ENCODE peak calls at places on chromosomes 3 and 15, in seven cellular contexts. One of them, this sample, is unnamed. For H3K36me3, the result is how much of the 10 kb centered on the place peaks cover.

GRCh38 chr15:61141497-61142125 is 87.5 kb downstream of the RORA start:
- DNase-seq in IMR-90: no peak
- DNase-seq in suprapubic skin: no peak
- DNase-seq in psoas muscle: no peak
- DNase-seq in GM06990: no peak
- DNase-seq in endodermal cell: peak
- DNase-seq in astrocyte: no peak
- DNase-seq in this sample: no peak

GRCh38 chr3:25897019-25897418 is 107.1 kb downstream of the OXSM start:
- DNase-seq in IMR-90: no peak
- DNase-seq in psoas muscle: no peak
- DNase-seq in suprapubic skin: no peak
- DNase-seq in endodermal cell: peak
- DNase-seq in GM06990: no peak
- DNase-seq in astrocyte: no peak
- DNase-seq in this sample: no peak

GRCh38 chr15:58058068-58058467 is 7.4 kb downstream of the ALDH1A2 start:
- DNase-seq in GM06990: no peak
- DNase-seq in IMR-90: no peak
- DNase-seq in psoas muscle: no peak
- DNase-seq in suprapubic skin: no peak
- DNase-seq in endodermal cell: no peak
- DNase-seq in astrocyte: no peak
- DNase-seq in this sample: no peak

GRCh38 chr3:5348229-5348628 is 160.7 kb downstream of the EDEM1 start:
- DNase-seq in GM06990: no peak
- DNase-seq in astrocyte: no peak
- DNase-seq in psoas muscle: no peak
- DNase-seq in IMR-90: no peak
- DNase-seq in suprapubic skin: no peak
- DNase-seq in endodermal cell: no peak
- DNase-seq in this sample: no peak

GRCh38 chr3:192408721-192409151 is 318.6 kb downstream of the FGF12 start:
- DNase-seq in astrocyte: no peak
- DNase-seq in IMR-90: no peak
- DNase-seq in endodermal cell: peak
- DNase-seq in suprapubic skin: no peak
- DNase-seq in psoas muscle: peak
- DNase-seq in GM06990: no peak
- DNase-seq in this sample: peak

GRCh38 chr3:42836545-42837123 is 27.4 kb downstream of the ACKR2 start:
- DNase-seq in astrocyte: no peak
- DNase-seq in GM06990: no peak
- DNase-seq in endodermal cell: no peak
- DNase-seq in psoas muscle: no peak
- DNase-seq in suprapubic skin: no peak
- DNase-seq in IMR-90: no peak
- DNase-seq in this sample: no peak

GRCh38 chr3:194132465-194133358 is 3.2 kb upstream of the HES1 start:
- DNase-seq in IMR-90: no peak
- DNase-seq in psoas muscle: no peak
- DNase-seq in endodermal cell: no peak
- DNase-seq in suprapubic skin: no peak
- DNase-seq in astrocyte: no peak
- DNase-seq in GM06990: no peak
- DNase-seq in this sample: no peak

GRCh38 chr3:135811597-135811996 is 153.9 kb upstream of the PPP2R3A start:
- DNase-seq in suprapubic skin: no peak
- DNase-seq in endodermal cell: no peak
- DNase-seq in IMR-90: no peak
- DNase-seq in astrocyte: no peak
- DNase-seq in GM06990: no peak
- DNase-seq in psoas muscle: no peak
- DNase-seq in this sample: no peak

GRCh38 chr15:64678126-64678819 is 97.1 kb downstream of the RBPMS2 start:
- DNase-seq in endodermal cell: no peak
- DNase-seq in GM06990: no peak
- DNase-seq in psoas muscle: no peak
- DNase-seq in astrocyte: no peak
- DNase-seq in suprapubic skin: no peak
- DNase-seq in IMR-90: no peak
- DNase-seq in this sample: no peak

GRCh38 chr3:147405552-147406254 is 640 bp downstream of the ZIC4 start:
- DNase-seq in GM06990: no peak
- DNase-seq in psoas muscle: no peak
- DNase-seq in IMR-90: no peak
- DNase-seq in suprapubic skin: no peak
- DNase-seq in endodermal cell: peak
- DNase-seq in astrocyte: no peak
- DNase-seq in this sample: no peak

GRCh38 chr3:30161370-30161769 is 445.0 kb upstream of the TGFBR2 start:
- DNase-seq in astrocyte: peak
- DNase-seq in endodermal cell: no peak
- DNase-seq in psoas muscle: no peak
- DNase-seq in IMR-90: peak
- DNase-seq in GM06990: no peak
- DNase-seq in suprapubic skin: no peak
- DNase-seq in this sample: no peak

GRCh38 chr3:127536818-127537810 is 53.4 kb downstream of the TPRA1 start:
- DNase-seq in GM06990: no peak
- DNase-seq in astrocyte: no peak
- DNase-seq in IMR-90: no peak
- DNase-seq in suprapubic skin: no peak
- DNase-seq in endodermal cell: peak
- DNase-seq in psoas muscle: no peak
- DNase-seq in this sample: peak

GRCh38 chr3:38382506-38383080 is 36.0 kb downstream of the XYLB start:
- DNase-seq in IMR-90: no peak
- DNase-seq in suprapubic skin: no peak
- DNase-seq in GM06990: no peak
- DNase-seq in astrocyte: no peak
- DNase-seq in endodermal cell: no peak
- DNase-seq in psoas muscle: no peak
- DNase-seq in this sample: no peak

GRCh38 chr3:120604784-120605183 is 8.6 kb downstream of the NDUFB4 start:
- DNase-seq in endodermal cell: peak
- DNase-seq in astrocyte: no peak
- DNase-seq in suprapubic skin: no peak
- DNase-seq in IMR-90: no peak
- DNase-seq in psoas muscle: no peak
- DNase-seq in GM06990: no peak
- DNase-seq in this sample: no peak

GRCh38 chr15:92832992-92833438 is 67.1 kb upstream of the CHD2 start:
- DNase-seq in IMR-90: peak
- DNase-seq in suprapubic skin: no peak
- DNase-seq in GM06990: no peak
- DNase-seq in endodermal cell: no peak
- DNase-seq in psoas muscle: no peak
- DNase-seq in astrocyte: peak
- DNase-seq in this sample: peak

GRCh38 chr15:100094127-100094510 is 247.7 kb downstream of the ADAMTS17 start:
- DNase-seq in IMR-90: no peak
- DNase-seq in GM06990: no peak
- DNase-seq in endodermal cell: peak
- DNase-seq in astrocyte: peak
- DNase-seq in psoas muscle: no peak
- DNase-seq in suprapubic skin: no peak
- DNase-seq in this sample: no peak

GRCh38 chr3:28835751-28836150 is 445.1 kb upstream of the RBMS3 start:
- DNase-seq in GM06990: no peak
- DNase-seq in psoas muscle: peak
- DNase-seq in endodermal cell: peak
- DNase-seq in suprapubic skin: no peak
- DNase-seq in IMR-90: peak
- DNase-seq in astrocyte: no peak
- DNase-seq in this sample: peak

GRCh38 chr15:32909431-32909830 is 191.6 kb downstream of the GREM1 start:
- DNase-seq in GM06990: peak
- DNase-seq in psoas muscle: no peak
- DNase-seq in suprapubic skin: no peak
- DNase-seq in IMR-90: peak
- DNase-seq in astrocyte: peak
- DNase-seq in endodermal cell: no peak
- DNase-seq in this sample: no peak

GRCh38 chr3:9014189-9014588 is 50.9 kb upstream of the RAD18 start:
- DNase-seq in endodermal cell: peak
- DNase-seq in GM06990: no peak
- DNase-seq in astrocyte: no peak
- DNase-seq in suprapubic skin: no peak
- DNase-seq in IMR-90: peak
- DNase-seq in psoas muscle: no peak
- DNase-seq in this sample: no peak

GRCh38 chr15:65903296-65904073 is 34.2 kb downstream of the RAB11A start:
- DNase-seq in astrocyte: peak
- DNase-seq in endodermal cell: no peak
- DNase-seq in IMR-90: peak
- DNase-seq in GM06990: no peak
- DNase-seq in psoas muscle: no peak
- DNase-seq in suprapubic skin: no peak
- DNase-seq in this sample: no peak

GRCh38 chr15:90360746-90361145 is 8.7 kb downstream of the ZNF774 start:
- DNase-seq in IMR-90: no peak
- DNase-seq in endodermal cell: peak
- DNase-seq in astrocyte: no peak
- DNase-seq in GM06990: no peak
- DNase-seq in psoas muscle: no peak
- DNase-seq in suprapubic skin: no peak
- DNase-seq in this sample: no peak

GRCh38 chr3:169923189-169923588 is 11.8 kb downstream of the SAMD7 start:
- DNase-seq in astrocyte: peak
- DNase-seq in GM06990: no peak
- DNase-seq in psoas muscle: peak
- DNase-seq in endodermal cell: no peak
- DNase-seq in IMR-90: no peak
- DNase-seq in suprapubic skin: no peak
- DNase-seq in this sample: no peak

GRCh38 chr3:55165278-55165677 is 237.4 kb upstream of the LRTM1 start:
- DNase-seq in suprapubic skin: no peak
- DNase-seq in GM06990: no peak
- DNase-seq in psoas muscle: no peak
- DNase-seq in astrocyte: no peak
- DNase-seq in IMR-90: peak
- DNase-seq in endodermal cell: no peak
- DNase-seq in this sample: no peak

GRCh38 chr3:140883428-140883827 is 58.2 kb upstream of the SLC25A36 start:
- DNase-seq in psoas muscle: no peak
- DNase-seq in astrocyte: no peak
- DNase-seq in suprapubic skin: no peak
- DNase-seq in GM06990: no peak
- DNase-seq in IMR-90: no peak
- DNase-seq in endodermal cell: no peak
- DNase-seq in this sample: no peak

DNA sequence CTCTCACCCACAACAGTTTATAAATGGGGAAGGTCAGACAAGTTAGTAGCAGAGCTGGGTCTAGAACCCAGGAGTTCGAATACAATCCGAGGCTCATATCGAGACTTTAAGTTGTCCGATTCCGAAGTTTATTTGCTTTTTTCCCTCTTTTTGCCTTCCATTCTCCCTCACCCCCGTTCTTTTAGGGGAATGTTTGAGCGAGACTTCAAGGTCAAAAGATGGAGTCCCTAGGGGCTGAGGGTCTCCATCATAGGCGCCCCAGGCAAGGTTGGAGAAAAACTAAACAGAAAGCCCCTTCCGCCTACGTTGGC is 7.2 kb downstream of the BCL6 start:
- DNase-seq in suprapubic skin: no peak
- DNase-seq in endodermal cell: no peak
- DNase-seq in GM06990: no peak
- DNase-seq in psoas muscle: no peak
- DNase-seq in astrocyte: no peak
- DNase-seq in IMR-90: no peak
- DNase-seq in this sample: no peak
- H3K36me3 ChIP-seq in suprapubic skin: under half
- H3K36me3 ChIP-seq in endodermal cell: under half
- H3K36me3 ChIP-seq in GM06990: under half
- H3K36me3 ChIP-seq in psoas muscle: under half
- H3K36me3 ChIP-seq in astrocyte: under half
- H3K36me3 ChIP-seq in IMR-90: under half
- H3K36me3 ChIP-seq in this sample: under half

DNA sequence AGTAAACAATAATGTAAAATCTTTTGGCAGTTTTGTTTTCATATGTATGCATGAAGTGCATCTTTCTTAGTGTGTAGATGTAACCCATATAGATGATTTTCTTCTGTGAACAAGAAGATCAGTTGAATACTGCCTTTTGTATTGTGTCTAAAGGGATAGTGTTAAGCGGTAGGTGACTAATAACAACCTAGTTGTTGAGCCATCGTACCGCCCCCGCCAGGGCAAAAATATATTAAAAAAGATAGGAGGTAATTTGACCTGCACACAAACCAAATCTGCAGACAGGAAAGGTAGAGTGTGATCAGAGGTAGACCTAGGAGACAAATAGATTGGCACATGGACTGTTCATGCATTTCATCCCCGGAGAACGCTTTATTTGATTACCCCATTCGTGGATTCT is 3.3 kb upstream of the GMNC start:
- DNase-seq in suprapubic skin: no peak
- DNase-seq in endodermal cell: peak
- DNase-seq in psoas muscle: no peak
- DNase-seq in IMR-90: no peak
- DNase-seq in GM06990: no peak
- DNase-seq in astrocyte: no peak
- DNase-seq in this sample: no peak
- TF ChIP-seq CTCF in suprapubic skin: no peak
- TF ChIP-seq CTCF in endodermal cell: peak
- TF ChIP-seq CTCF in psoas muscle: no peak
- TF ChIP-seq CTCF in IMR-90: no peak
- TF ChIP-seq CTCF in GM06990: no peak
- TF ChIP-seq CTCF in astrocyte: no peak
- TF ChIP-seq CTCF in this sample: no peak

DNA sequence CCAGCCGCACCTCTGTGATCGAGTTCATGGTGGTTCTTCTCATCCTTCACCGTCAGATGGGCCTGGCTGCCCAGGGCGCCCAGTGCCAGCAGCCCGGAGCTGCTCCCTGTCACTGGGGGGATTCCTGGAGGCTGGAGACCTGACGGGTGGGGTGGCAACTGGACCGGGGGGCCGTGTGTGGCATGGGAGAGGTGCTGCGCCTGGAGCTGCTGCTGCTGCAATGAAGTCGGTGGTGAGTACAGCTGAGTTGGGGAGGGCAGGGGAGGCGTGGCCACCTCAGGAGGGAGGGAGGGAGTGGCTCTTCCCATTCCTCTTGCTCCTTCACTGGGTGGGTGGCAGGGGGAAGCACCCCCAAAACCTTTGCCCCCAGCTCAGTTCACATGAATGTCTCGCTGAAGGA is 31.7 kb downstream of the TLE3 start:
- DNase-seq in IMR-90: no peak
- DNase-seq in suprapubic skin: no peak
- DNase-seq in endodermal cell: no peak
- DNase-seq in astrocyte: no peak
- DNase-seq in GM06990: no peak
- DNase-seq in psoas muscle: no peak
- DNase-seq in this sample: no peak
- H3K36me3 ChIP-seq in IMR-90: half or more
- H3K36me3 ChIP-seq in suprapubic skin: half or more
- H3K36me3 ChIP-seq in endodermal cell: half or more
- H3K36me3 ChIP-seq in astrocyte: under half
- H3K36me3 ChIP-seq in GM06990: half or more
- H3K36me3 ChIP-seq in psoas muscle: half or more
- H3K36me3 ChIP-seq in this sample: half or more

GRCh38 chr3:111173906-111174305 is 102.3 kb downstream of the NECTIN3 start:
- DNase-seq in astrocyte: no peak
- DNase-seq in psoas muscle: no peak
- DNase-seq in GM06990: no peak
- DNase-seq in IMR-90: no peak
- DNase-seq in suprapubic skin: no peak
- DNase-seq in endodermal cell: no peak
- DNase-seq in this sample: no peak
- TF ChIP-seq CTCF in astrocyte: no peak
- TF ChIP-seq CTCF in psoas muscle: no peak
- TF ChIP-seq CTCF in GM06990: no peak
- TF ChIP-seq CTCF in IMR-90: no peak
- TF ChIP-seq CTCF in suprapubic skin: no peak
- TF ChIP-seq CTCF in endodermal cell: no peak
- TF ChIP-seq CTCF in this sample: no peak

This sample was measured in left lung.